ENCODE peak calls at places on chromosomes 12 and 14, in eight cellular contexts. One of them, this sample, is unnamed.
A peak's percentile ranks its signal among the peaks of the same experiment; 100 is the strongest.

GRCh38 chr12:120125792-120126634 is 9.5 kb upstream of the RAB35 start:
- DNase-seq in CD4-positive, alpha-beta memory T cell: no peak
- DNase-seq in lower lobe of right lung: no peak
- DNase-seq in RWPE1: no peak
- DNase-seq in endodermal cell: no peak
- DNase-seq in heart left ventricle: no peak
- DNase-seq in GM04504: no peak
- DNase-seq in thoracic aorta: no peak
- DNase-seq in this sample: no peak

GRCh38 chr12:52632656-52633055 is 14.3 kb upstream of the KRT73 start:
- DNase-seq in CD4-positive, alpha-beta memory T cell: no peak
- DNase-seq in lower lobe of right lung: no peak
- DNase-seq in RWPE1: no peak
- DNase-seq in endodermal cell: no peak
- DNase-seq in heart left ventricle: no peak
- DNase-seq in GM04504: no peak
- DNase-seq in thoracic aorta: no peak
- DNase-seq in this sample: no peak

GRCh38 chr12:53325539-53326061 is 4.2 kb upstream of the AAAS start:
- DNase-seq in CD4-positive, alpha-beta memory T cell: peak; percentile 4
- DNase-seq in lower lobe of right lung: peak; percentile 65
- DNase-seq in RWPE1: peak; percentile 20
- DNase-seq in endodermal cell: peak; percentile 80
- DNase-seq in heart left ventricle: peak; percentile 53
- DNase-seq in GM04504: no peak
- DNase-seq in thoracic aorta: no peak
- DNase-seq in this sample: peak; percentile 7

GRCh38 chr14:100488057-100488456 is 99.2 kb downstream of the BEGAIN start:
- DNase-seq in CD4-positive, alpha-beta memory T cell: no peak
- DNase-seq in lower lobe of right lung: no peak
- DNase-seq in RWPE1: no peak
- DNase-seq in endodermal cell: no peak
- DNase-seq in heart left ventricle: no peak
- DNase-seq in GM04504: no peak
- DNase-seq in thoracic aorta: no peak
- DNase-seq in this sample: no peak

GRCh38 chr14:93184391-93185332 is at the start of the genes LYSET and MOAP1:
- DNase-seq in CD4-positive, alpha-beta memory T cell: peak; percentile 91
- DNase-seq in lower lobe of right lung: peak; percentile 93
- DNase-seq in RWPE1: peak; percentile 87
- DNase-seq in endodermal cell: peak; percentile 96
- DNase-seq in heart left ventricle: peak; percentile 92
- DNase-seq in GM04504: peak; percentile 50
- DNase-seq in thoracic aorta: peak; percentile 23
- DNase-seq in this sample: peak; percentile 93

GRCh38 chr12:60106207-60106606 is 510.4 kb downstream of the SLC16A7 start:
- DNase-seq in CD4-positive, alpha-beta memory T cell: no peak
- DNase-seq in lower lobe of right lung: no peak
- DNase-seq in RWPE1: peak; percentile 2
- DNase-seq in endodermal cell: no peak
- DNase-seq in heart left ventricle: no peak
- DNase-seq in GM04504: no peak
- DNase-seq in thoracic aorta: no peak
- DNase-seq in this sample: no peak

GRCh38 chr12:104877107-104877705 is 80.9 kb downstream of the SLC41A2 start:
- DNase-seq in CD4-positive, alpha-beta memory T cell: peak; percentile 31
- DNase-seq in lower lobe of right lung: no peak
- DNase-seq in RWPE1: peak; percentile 43
- DNase-seq in endodermal cell: no peak
- DNase-seq in heart left ventricle: peak; percentile 55
- DNase-seq in GM04504: peak; percentile 22
- DNase-seq in thoracic aorta: no peak
- DNase-seq in this sample: peak; percentile 29

GRCh38 chr14:39988939-39989338 is 556.7 kb upstream of the FBXO33 start:
- DNase-seq in CD4-positive, alpha-beta memory T cell: no peak
- DNase-seq in lower lobe of right lung: no peak
- DNase-seq in RWPE1: peak; percentile 1
- DNase-seq in endodermal cell: no peak
- DNase-seq in heart left ventricle: no peak
- DNase-seq in GM04504: no peak
- DNase-seq in thoracic aorta: no peak
- DNase-seq in this sample: no peak

GRCh38 chr14:91891081-91891480 is 23.7 kb upstream of the TC2N start:
- DNase-seq in CD4-positive, alpha-beta memory T cell: no peak
- DNase-seq in lower lobe of right lung: no peak
- DNase-seq in RWPE1: no peak
- DNase-seq in endodermal cell: no peak
- DNase-seq in heart left ventricle: no peak
- DNase-seq in GM04504: no peak
- DNase-seq in thoracic aorta: no peak
- DNase-seq in this sample: no peak

GRCh38 chr12:15423629-15424028 is 101.3 kb downstream of the PTPRO start:
- DNase-seq in CD4-positive, alpha-beta memory T cell: no peak
- DNase-seq in lower lobe of right lung: no peak
- DNase-seq in RWPE1: peak; percentile 49
- DNase-seq in endodermal cell: no peak
- DNase-seq in heart left ventricle: no peak
- DNase-seq in GM04504: peak; percentile 24
- DNase-seq in thoracic aorta: no peak
- DNase-seq in this sample: no peak

GRCh38 chr14:49893309-49894213 is 679 bp downstream of the ARF6 start:
- DNase-seq in CD4-positive, alpha-beta memory T cell: peak; percentile 79
- DNase-seq in lower lobe of right lung: peak; percentile 86
- DNase-seq in RWPE1: no peak
- DNase-seq in endodermal cell: peak; percentile 65
- DNase-seq in heart left ventricle: peak; percentile 65
- DNase-seq in GM04504: no peak
- DNase-seq in thoracic aorta: peak; percentile 13
- DNase-seq in this sample: peak; percentile 77

GRCh38 chr12:71045781-71046180 is 112.0 kb downstream of the TSPAN8 start:
- DNase-seq in CD4-positive, alpha-beta memory T cell: no peak
- DNase-seq in lower lobe of right lung: no peak
- DNase-seq in RWPE1: no peak
- DNase-seq in endodermal cell: no peak
- DNase-seq in heart left ventricle: no peak
- DNase-seq in GM04504: no peak
- DNase-seq in thoracic aorta: no peak
- DNase-seq in this sample: no peak

GRCh38 chr12:119807380-119807779 is 69.7 kb downstream of the CIT start:
- DNase-seq in CD4-positive, alpha-beta memory T cell: no peak
- DNase-seq in lower lobe of right lung: no peak
- DNase-seq in RWPE1: no peak
- DNase-seq in endodermal cell: no peak
- DNase-seq in heart left ventricle: no peak
- DNase-seq in GM04504: no peak
- DNase-seq in thoracic aorta: no peak
- DNase-seq in this sample: no peak

GRCh38 chr12:42507031-42507430 is 82.5 kb downstream of the PRICKLE1 start:
- DNase-seq in CD4-positive, alpha-beta memory T cell: no peak
- DNase-seq in lower lobe of right lung: no peak
- DNase-seq in RWPE1: no peak
- DNase-seq in endodermal cell: no peak
- DNase-seq in heart left ventricle: no peak
- DNase-seq in GM04504: no peak
- DNase-seq in thoracic aorta: no peak
- DNase-seq in this sample: no peak

GRCh38 chr12:89166525-89166934 is 185.8 kb downstream of the DUSP6 start:
- DNase-seq in CD4-positive, alpha-beta memory T cell: no peak
- DNase-seq in lower lobe of right lung: no peak
- DNase-seq in RWPE1: no peak
- DNase-seq in endodermal cell: no peak
- DNase-seq in heart left ventricle: no peak
- DNase-seq in GM04504: no peak
- DNase-seq in thoracic aorta: no peak
- DNase-seq in this sample: no peak

GRCh38 chr12:53736602-53737493 is 9.6 kb upstream of the CALCOCO1 start:
- DNase-seq in CD4-positive, alpha-beta memory T cell: no peak
- DNase-seq in lower lobe of right lung: no peak
- DNase-seq in RWPE1: no peak
- DNase-seq in endodermal cell: no peak
- DNase-seq in heart left ventricle: no peak
- DNase-seq in GM04504: no peak
- DNase-seq in thoracic aorta: no peak
- DNase-seq in this sample: no peak

GRCh38 chr14:71852201-71852600 is 80.0 kb upstream of the RGS6 start:
- DNase-seq in CD4-positive, alpha-beta memory T cell: no peak
- DNase-seq in lower lobe of right lung: no peak
- DNase-seq in RWPE1: no peak
- DNase-seq in endodermal cell: peak; percentile 50
- DNase-seq in heart left ventricle: no peak
- DNase-seq in GM04504: no peak
- DNase-seq in thoracic aorta: no peak
- DNase-seq in this sample: no peak

GRCh38 chr14:72292689-72293024 is 360.4 kb downstream of the RGS6 start:
- DNase-seq in CD4-positive, alpha-beta memory T cell: no peak
- DNase-seq in lower lobe of right lung: no peak
- DNase-seq in RWPE1: no peak
- DNase-seq in endodermal cell: no peak
- DNase-seq in heart left ventricle: no peak
- DNase-seq in GM04504: no peak
- DNase-seq in thoracic aorta: no peak
- DNase-seq in this sample: no peak

GRCh38 chr12:93803408-93803807 is 126.2 kb downstream of the CRADD start:
- DNase-seq in CD4-positive, alpha-beta memory T cell: no peak
- DNase-seq in lower lobe of right lung: no peak
- DNase-seq in RWPE1: no peak
- DNase-seq in endodermal cell: no peak
- DNase-seq in heart left ventricle: no peak
- DNase-seq in GM04504: peak; percentile 75
- DNase-seq in thoracic aorta: no peak
- DNase-seq in this sample: no peak

GRCh38 chr12:89991807-89992206 is 283.2 kb upstream of the ATP2B1 start:
- DNase-seq in CD4-positive, alpha-beta memory T cell: no peak
- DNase-seq in lower lobe of right lung: no peak
- DNase-seq in RWPE1: no peak
- DNase-seq in endodermal cell: no peak
- DNase-seq in heart left ventricle: no peak
- DNase-seq in GM04504: no peak
- DNase-seq in thoracic aorta: no peak
- DNase-seq in this sample: no peak

GRCh38 chr12:91920276-91920675 is 225.4 kb downstream of the BTG1 start:
- DNase-seq in CD4-positive, alpha-beta memory T cell: no peak
- DNase-seq in lower lobe of right lung: no peak
- DNase-seq in RWPE1: no peak
- DNase-seq in endodermal cell: no peak
- DNase-seq in heart left ventricle: no peak
- DNase-seq in GM04504: peak; percentile 12
- DNase-seq in thoracic aorta: no peak
- DNase-seq in this sample: no peak

GRCh38 chr12:118840399-118840798 is 140.9 kb upstream of the SRRM4 start:
- DNase-seq in CD4-positive, alpha-beta memory T cell: no peak
- DNase-seq in lower lobe of right lung: no peak
- DNase-seq in RWPE1: no peak
- DNase-seq in endodermal cell: peak; percentile 72
- DNase-seq in heart left ventricle: no peak
- DNase-seq in GM04504: no peak
- DNase-seq in thoracic aorta: no peak
- DNase-seq in this sample: no peak

GRCh38 chr14:38210168-38210567 is 2.5 kb downstream of the SSTR1 start:
- DNase-seq in CD4-positive, alpha-beta memory T cell: no peak
- DNase-seq in lower lobe of right lung: peak; percentile 45
- DNase-seq in RWPE1: peak; percentile 26
- DNase-seq in endodermal cell: peak; percentile 64
- DNase-seq in heart left ventricle: no peak
- DNase-seq in GM04504: peak; percentile 66
- DNase-seq in thoracic aorta: no peak
- DNase-seq in this sample: no peak

GRCh38 chr14:23171251-23171975 is 12.0 kb downstream of the SLC7A8 start:
- DNase-seq in CD4-positive, alpha-beta memory T cell: no peak
- DNase-seq in lower lobe of right lung: no peak
- DNase-seq in RWPE1: peak; percentile 82
- DNase-seq in endodermal cell: peak; percentile 58
- DNase-seq in heart left ventricle: no peak
- DNase-seq in GM04504: peak; percentile 62
- DNase-seq in thoracic aorta: no peak
- DNase-seq in this sample: no peak

GRCh38 chr12:52715416-52715815 is 12.1 kb upstream of the KRT77 start:
- DNase-seq in CD4-positive, alpha-beta memory T cell: no peak
- DNase-seq in lower lobe of right lung: peak; percentile 52
- DNase-seq in RWPE1: no peak
- DNase-seq in endodermal cell: peak; percentile 93
- DNase-seq in heart left ventricle: no peak
- DNase-seq in GM04504: no peak
- DNase-seq in thoracic aorta: no peak
- DNase-seq in this sample: no peak

GRCh38 chr12:101941306-101942000 is 64.1 kb downstream of the DRAM1 start:
- DNase-seq in CD4-positive, alpha-beta memory T cell: no peak
- DNase-seq in lower lobe of right lung: no peak
- DNase-seq in RWPE1: no peak
- DNase-seq in endodermal cell: no peak
- DNase-seq in heart left ventricle: no peak
- DNase-seq in GM04504: no peak
- DNase-seq in thoracic aorta: no peak
- DNase-seq in this sample: no peak

GRCh38 chr14:61388173-61388975 is 67.0 kb downstream of the PRKCH start:
- DNase-seq in CD4-positive, alpha-beta memory T cell: peak; percentile 53
- DNase-seq in lower lobe of right lung: no peak
- DNase-seq in RWPE1: peak; percentile 84
- DNase-seq in endodermal cell: no peak
- DNase-seq in heart left ventricle: no peak
- DNase-seq in GM04504: no peak
- DNase-seq in thoracic aorta: no peak
- DNase-seq in this sample: peak; percentile 51

GRCh38 chr12:79344855-79345840 is 345.6 kb downstream of the PAWR start:
- DNase-seq in CD4-positive, alpha-beta memory T cell: no peak
- DNase-seq in lower lobe of right lung: no peak
- DNase-seq in RWPE1: peak; percentile 48
- DNase-seq in endodermal cell: peak; percentile 87
- DNase-seq in heart left ventricle: no peak
- DNase-seq in GM04504: no peak
- DNase-seq in thoracic aorta: no peak
- DNase-seq in this sample: no peak

GRCh38 chr14:85533821-85534271 is 3.9 kb downstream of the FLRT2 start:
- DNase-seq in CD4-positive, alpha-beta memory T cell: no peak
- DNase-seq in lower lobe of right lung: peak; percentile 42
- DNase-seq in RWPE1: peak; percentile 9
- DNase-seq in endodermal cell: peak; percentile 83
- DNase-seq in heart left ventricle: peak; percentile 25
- DNase-seq in GM04504: no peak
- DNase-seq in thoracic aorta: no peak
- DNase-seq in this sample: no peak

This sample was measured in central memory CD4-positive, alpha-beta T cell.